ENCODE peak calls at places on chromosomes 6 and 20, in seven cellular contexts. X, H, E, M, B, F and I are unnamed samples.
A peak's percentile ranks its signal among the peaks of the same experiment; 100 is the strongest.

GRCh38 chr6:107075951-107076381 is 39.3 kb downstream of the BEND3 start:
- DNase-seq in F (no peak), E (no peak), H (no peak), B (peak; percentile 90), X (no peak), M (no peak), I (no peak)

GRCh38 chr6:10514049-10514780 is 6.9 kb upstream of the GCNT2 start:
- DNase-seq in E (no peak), M (no peak), H (no peak), B (no peak), X (no peak), F (no peak), I (no peak)

GRCh38 chr6:112207131-112207530 is 47.2 kb downstream of the LAMA4 start:
- DNase-seq in E (no peak), M (no peak), F (no peak), B (no peak), H (no peak), X (no peak), I (no peak)

GRCh38 chr6:11828185-11828897 is 49.7 kb upstream of the ADTRP start:
- DNase-seq in B (no peak), E (no peak), H (no peak), F (no peak), M (no peak), X (no peak), I (no peak)

GRCh38 chr6:135481786-135482369 is 15.7 kb downstream of the AHI1 start:
- DNase-seq in M (no peak), H (no peak), B (no peak), F (no peak), X (no peak), E (no peak), I (no peak)

GRCh38 chr20:4552075-4552474 is 169.6 kb upstream of the PRND start:
- DNase-seq in F (no peak), X (no peak), M (no peak), E (no peak), B (no peak), H (no peak), I (no peak)

GRCh38 chr6:89260832-89261231 is 43.7 kb upstream of the GABRR1 start:
- DNase-seq in F (no peak), M (no peak), E (no peak), H (no peak), X (no peak), B (peak; percentile 7), I (peak; percentile 39)

GRCh38 chr6:168078943-168079405 is at the start of gene FRMD1:
- DNase-seq in B (no peak), X (no peak), H (no peak), M (no peak), F (no peak), E (no peak), I (no peak)

GRCh38 chr6:3870528-3870925 is 21.4 kb downstream of the FAM50B start:
- DNase-seq in B (no peak), M (no peak), F (no peak), E (no peak), H (no peak), X (no peak), I (no peak)

GRCh38 chr6:145626857-145627256 is 108.5 kb downstream of the EPM2A start:
- DNase-seq in E (no peak), M (no peak), X (no peak), H (no peak), B (no peak), F (no peak), I (no peak)

GRCh38 chr6:47016236-47016635 is 25.9 kb downstream of the ADGRF1 start:
- DNase-seq in F (no peak), X (no peak), B (peak; percentile 58), H (no peak), E (no peak), M (no peak), I (no peak)

GRCh38 chr6:15479761-15480160 is 183.1 kb downstream of the DTNBP1 start:
- DNase-seq in E (no peak), M (peak; percentile 75), X (peak; percentile 48), H (no peak), F (no peak), B (no peak), I (no peak)

GRCh38 chr6:33672808-33673207 is 38.7 kb downstream of the UQCC2 start:
- DNase-seq in F (peak; percentile 94), E (peak; percentile 76), M (peak; percentile 97), B (no peak), X (peak; percentile 97), H (peak; percentile 69), I (no peak)

GRCh38 chr6:41878246-41878645 is 16.9 kb downstream of the USP49 start:
- DNase-seq in H (no peak), X (peak; percentile 42), F (no peak), B (no peak), M (no peak), E (no peak), I (no peak)

GRCh38 chr6:43644940-43645612 is at the start of gene RSPH9:
- DNase-seq in H (peak; percentile 98), B (no peak), X (no peak), F (peak; percentile 79), E (peak; percentile 93), M (peak; percentile 73), I (no peak)

GRCh38 chr6:110951986-110952794 is 6.3 kb upstream of the GTF3C6 start:
- DNase-seq in X (peak; percentile 42), H (no peak), E (no peak), B (no peak), M (no peak), F (no peak), I (no peak)